ENCODE peak calls at places on chromosomes 4 and X, in four cellular contexts. G is body of pancreas, K is K562, U is Peyer's patch. C is an unnamed sample. For H3K4me1, the result is how much of the 10 kb centered on the place peaks cover.

GRCh38 chrX:118116308-118117068 is at the start of gene KLHL13:
- DNase-seq in G (peak), U (peak), K (peak), C (peak)

GRCh38 chr4:82984459-82984858 is 26.2 kb downstream of the LIN54 start:
- DNase-seq in G (no peak), U (no peak), K (peak), C (no peak)

GRCh38 chr4:90441770-90442169 is 314.6 kb downstream of the CCSER1 start:
- DNase-seq in G (no peak), U (no peak), K (no peak), C (no peak)

GRCh38 chr4:10589308-10589707 is 95.3 kb downstream of the CLNK start:
- DNase-seq in U (no peak), G (no peak), K (no peak), C (no peak)

GRCh38 chr4:2165391-2165790 is 76.5 kb downstream of the HAUS3 start:
- DNase-seq in K (no peak), G (no peak), U (no peak), C (no peak)

GRCh38 chr4:148166132-148166531 is 276.1 kb downstream of the NR3C2 start:
- DNase-seq in U (no peak), G (no peak), K (no peak), C (no peak)

GRCh38 chr4:140300271-140300970 is 73.0 kb upstream of the SCOC start:
- DNase-seq in K (no peak), U (no peak), G (no peak), C (no peak)

GRCh38 chrX:46204721-46205422 is 340.3 kb downstream of the ZNF674 start:
- DNase-seq in U (no peak), G (no peak), K (no peak), C (no peak)

GRCh38 chr4:48367016-48367415 is 25.7 kb downstream of the SLAIN2 start:
- DNase-seq in K (no peak), U (no peak), G (no peak), C (no peak)

GRCh38 chr4:29559281-29559680 is 1160.9 kb upstream of the PCDH7 start:
- DNase-seq in G (no peak), K (no peak), U (no peak), C (no peak)

GRCh38 chrX:133497356-133497755 is 82.1 kb upstream of the GPC4 start:
- DNase-seq in G (no peak), K (no peak), U (no peak), C (no peak)

GRCh38 chr4:69907151-69907550 is 23.7 kb upstream of the CSN1S1 start:
- DNase-seq in K (no peak), U (no peak), G (no peak), C (no peak)

GRCh38 chr4:187656953-187657352 is 338.6 kb upstream of the ZFP42 start:
- DNase-seq in U (no peak), K (no peak), G (no peak), C (no peak)

GRCh38 chr4:10192331-10192730 is 75.7 kb upstream of the WDR1 start:
- DNase-seq in U (no peak), K (no peak), G (no peak), C (no peak)

GRCh38 chr4:17066972-17067371 is 168.5 kb upstream of the LDB2 start:
- DNase-seq in U (no peak), K (no peak), G (no peak), C (no peak)

GRCh38 chr4:24730256-24731001 is 64.9 kb upstream of the SOD3 start:
- DNase-seq in K (no peak), G (peak), U (no peak), C (peak)

GRCh38 chrX:147877726-147878125 is 34.0 kb upstream of the FMR1 start:
- DNase-seq in G (no peak), U (no peak), K (no peak), C (no peak)

GRCh38 chr4:42612898-42613297 is 44.0 kb downstream of the ATP8A1 start:
- DNase-seq in U (no peak), K (no peak), G (no peak), C (no peak)

GRCh38 chr4:151321586-151321985 is 3.8 kb downstream of the SH3D19 start:
- DNase-seq in K (no peak), U (no peak), G (no peak), C (no peak)

GRCh38 chrX:72029473-72030411 is 102.0 kb downstream of the RTL5 start:
- DNase-seq in K (no peak), U (no peak), G (no peak), C (no peak)

GRCh38 chrX:150408007-150408406 is 44.9 kb downstream of the MAMLD1 start:
- DNase-seq in K (no peak), U (no peak), G (no peak), C (no peak)

GRCh38 chrX:120768681-120769080 is 107.0 kb downstream of the CT47B1 start:
- DNase-seq in G (no peak), U (no peak), K (no peak), C (no peak)

GRCh38 chr4:174316954-174317353 is 33.2 kb downstream of the CEP44 start:
- DNase-seq in K (no peak), G (no peak), U (no peak), C (no peak)

DNA sequence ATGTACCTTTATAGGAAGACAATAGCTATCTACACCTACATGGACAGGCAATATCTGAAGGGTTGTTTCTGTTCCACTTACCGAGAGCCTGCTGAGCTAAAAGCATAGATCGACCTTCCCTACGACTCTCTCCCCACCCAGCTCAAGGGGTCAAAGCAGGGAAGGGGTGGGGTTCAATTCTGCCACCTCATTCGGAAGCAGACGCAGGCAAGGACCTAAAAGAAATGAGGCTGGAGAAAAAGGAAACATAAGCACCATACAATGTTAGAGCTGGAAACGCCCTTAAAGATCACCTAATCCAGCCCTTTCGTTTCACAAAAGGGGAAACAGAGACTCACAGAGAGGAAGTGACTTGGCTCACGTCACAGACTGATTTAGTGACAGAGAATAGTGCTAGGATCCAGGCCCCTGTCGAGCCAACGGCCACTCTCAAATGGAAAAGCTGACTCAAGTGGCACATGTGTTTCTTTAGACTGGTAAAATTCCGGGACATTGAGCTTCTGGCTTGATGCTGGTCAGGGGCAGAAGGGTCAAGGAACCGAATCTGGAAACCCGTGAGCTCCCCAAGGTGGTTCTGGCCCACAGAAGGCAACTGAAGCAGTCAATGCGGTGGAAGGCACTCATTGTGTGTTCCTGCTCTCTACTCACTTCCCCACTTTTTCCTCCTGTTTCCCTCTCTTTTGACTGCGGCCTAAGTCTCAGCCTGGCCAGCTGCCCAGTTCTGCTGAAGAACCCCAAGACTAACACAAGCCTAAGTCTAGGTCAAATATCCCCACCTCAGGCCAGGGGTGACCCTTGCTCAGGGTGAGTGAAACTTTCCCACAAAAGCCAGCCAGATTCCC is 7.5 kb downstream of the SEPTIN6 start:
- DNase-seq in U (no peak), G (no peak), K (peak), C (no peak)
- H3K4me1 ChIP-seq in U (under half), G (under half), K (under half), C (under half)

GRCh38 chrX:123961268-123962005 is at the start of gene STAG2:
- DNase-seq in G (peak), U (peak), K (peak), C (peak)
- TF ChIP-seq POLR2A in G (peak), U (no peak), K (peak), C (peak)

GRCh38 chr4:16032871-16033505 is 50.8 kb downstream of the PROM1 start:
- DNase-seq in G (no peak), K (no peak), U (no peak), C (no peak)
- H3K4me1 ChIP-seq in G (under half), K (under half), U (under half), C (under half)

GRCh38 chrX:49171752-49172279 is at the start of gene PLP2:
- DNase-seq in K (peak), U (peak), G (peak), C (no peak)
- TF ChIP-seq POLR2A in K (peak), U (peak), G (peak), C (peak)

GRCh38 chr4:107835409-107835808 is 10.7 kb downstream of the SGMS2 start:
- DNase-seq in U (no peak), G (no peak), K (no peak), C (no peak)

GRCh38 chr4:107834241-107834856 is 9.6 kb downstream of the SGMS2 start:
- DNase-seq in U (no peak), K (no peak), G (no peak), C (no peak)

GRCh38 chr4:107828315-107828714 is 3.6 kb downstream of the SGMS2 start:
- DNase-seq in K (no peak), U (no peak), G (no peak), C (no peak)

GRCh38 chr4:107831140-107831539 is 6.4 kb downstream of the SGMS2 start:
- DNase-seq in U (no peak), G (no peak), K (no peak), C (no peak)

GRCh38 chr4:107832275-107832807 is 7.6 kb downstream of the SGMS2 start:
- DNase-seq in U (no peak), K (no peak), G (no peak), C (no peak)
- H3K4me1 ChIP-seq in U (under half), K (under half), G (under half), C (under half)

GRCh38 chrX:12791253-12792228 is at the start of gene PRPS2:
- DNase-seq in G (peak), K (peak), U (peak), C (peak)
- TF ChIP-seq POLR2A in G (peak), K (peak), U (peak), C (peak)

GRCh38 chrX:65695849-65696248 is 28.4 kb downstream of the MSN start:
- DNase-seq in K (peak), U (no peak), G (no peak), C (no peak)

GRCh38 chrX:65697915-65698796 is 30.7 kb downstream of the MSN start:
- DNase-seq in G (peak), K (peak), U (no peak), C (no peak)

GRCh38 chrX:65696613-65697012 is 29.2 kb downstream of the MSN start:
- DNase-seq in U (no peak), K (no peak), G (no peak), C (no peak)

GRCh38 chrX:65702956-65703355 is 35.5 kb downstream of the MSN start:
- DNase-seq in K (no peak), G (no peak), U (no peak), C (no peak)

GRCh38 chrX:65697173-65697572 is 29.7 kb downstream of the MSN start:
- DNase-seq in G (no peak), U (no peak), K (no peak), C (no peak)
- H3K4me1 ChIP-seq in G (under half), U (under half), K (under half), C (under half)

C was measured in tibial nerve.